ENCODE peak calls at places on chromosomes 11 and 22, in four cellular contexts. Y, V, I and Q are unnamed samples.

GRCh38 chr11:2930705-2931415 is 1.6 kb upstream of the PHLDA2 start:
- DNase-seq in Y (peak), V (no peak), I (peak), Q (no peak)

GRCh38 chr11:69075421-69076128 is 26.8 kb downstream of the TPCN2 start:
- DNase-seq in Y (peak), V (peak), I (peak), Q (peak)

GRCh38 chr22:50257451-50258360 is 3.8 kb downstream of the MAPK12 start:
- DNase-seq in Y (no peak), V (no peak), I (no peak), Q (no peak)

GRCh38 chr11:120648706-120649250 is 137.2 kb downstream of the GRIK4 start:
- DNase-seq in Y (no peak), V (no peak), I (peak), Q (no peak)

GRCh38 chr11:71342116-71342515 is 89.7 kb upstream of the SHANK2 start:
- DNase-seq in Y (no peak), V (no peak), I (no peak), Q (no peak)

GRCh38 chr11:31582697-31583096 is 73.1 kb downstream of the ELP4 start:
- DNase-seq in Y (no peak), V (no peak), I (no peak), Q (no peak)

GRCh38 chr11:117361432-117361831 is 33.8 kb downstream of the CEP164 start:
- DNase-seq in Y (no peak), V (no peak), I (peak), Q (no peak)

GRCh38 chr11:70078095-70078795 is at the start of gene ANO1:
- DNase-seq in Y (no peak), V (no peak), I (no peak), Q (no peak)

GRCh38 chr11:1640076-1640946 is 10.7 kb downstream of the KRTAP5-5 start:
- DNase-seq in Y (no peak), V (no peak), I (no peak), Q (no peak)

GRCh38 chr11:22432331-22433065 is 94.3 kb downstream of the SLC17A6 start:
- DNase-seq in Y (peak), V (no peak), I (peak), Q (no peak)

GRCh38 chr22:38218661-38219331 is 17.0 kb downstream of the MAFF start:
- DNase-seq in Y (peak), V (peak), I (no peak), Q (peak)

GRCh38 chr11:93528757-93529639 is 14.2 kb downstream of the SMCO4 start:
- DNase-seq in Y (no peak), V (no peak), I (no peak), Q (no peak)

GRCh38 chr11:104624021-104624420 is 274.2 kb downstream of the CASP12 start:
- DNase-seq in Y (no peak), V (no peak), I (no peak), Q (no peak)

GRCh38 chr22:30305906-30306628 is 16.8 kb upstream of the CASTOR1 start:
- DNase-seq in Y (no peak), V (no peak), I (no peak), Q (no peak)

GRCh38 chr11:103433380-103433779 is 324.2 kb downstream of the DYNC2H1 start:
- DNase-seq in Y (peak), V (peak), I (no peak), Q (peak)

GRCh38 chr11:31968774-31969433 is 122.0 kb upstream of the RCN1 start:
- DNase-seq in Y (peak), V (peak), I (no peak), Q (peak)

GRCh38 chr22:49514656-49515055 is 313.0 kb downstream of the BRD1 start:
- DNase-seq in Y (no peak), V (no peak), I (no peak), Q (no peak)

GRCh38 chr22:37831472-37831871 is 8.3 kb downstream of the GALR3 start:
- DNase-seq in Y (no peak), V (no peak), I (no peak), Q (no peak)

DNA sequence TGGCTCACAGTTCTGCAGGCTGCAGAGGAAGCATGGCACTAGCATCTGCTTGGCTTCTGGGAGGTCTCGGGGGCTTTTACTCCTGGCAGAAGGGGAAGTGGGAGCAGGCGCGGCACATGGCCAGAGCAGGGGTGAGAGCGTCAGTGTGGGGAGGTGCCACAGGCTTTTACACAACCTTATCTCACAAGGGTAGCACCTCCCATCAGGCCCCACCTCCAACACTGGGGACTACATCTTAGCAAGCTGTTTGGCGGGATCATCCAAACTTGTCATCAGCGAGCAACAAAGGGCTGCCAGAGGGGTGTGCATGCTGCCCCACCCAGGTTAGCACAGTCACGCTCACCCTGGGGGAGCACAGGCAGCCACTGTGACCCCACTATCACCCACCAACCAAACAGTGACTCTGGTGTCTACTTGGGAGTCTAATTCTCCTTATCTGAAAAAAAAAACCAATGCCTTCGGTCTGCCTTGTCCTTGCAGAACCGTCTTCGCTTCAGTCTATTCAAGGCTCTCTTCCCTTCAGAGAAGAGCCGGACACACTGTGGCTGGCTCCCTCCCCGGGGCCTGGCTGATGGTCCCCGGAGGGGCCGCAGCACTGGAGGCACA is 19.0 kb upstream of the YPEL1 start:
- DNase-seq in Y (no peak), V (no peak), I (no peak), Q (no peak)
- H3K4me3 ChIP-seq in Y (no peak), V (no peak), I (peak), Q (no peak)

GRCh38 chr11:80371931-80372330 is 931.1 kb upstream of the TENM4 start:
- DNase-seq in Y (no peak), V (no peak), I (no peak), Q (no peak)

GRCh38 chr11:80365315-80365714 is 924.5 kb upstream of the TENM4 start:
- DNase-seq in Y (no peak), V (no peak), I (no peak), Q (no peak)

GRCh38 chr11:80362578-80362977 is 921.7 kb upstream of the TENM4 start:
- DNase-seq in Y (no peak), V (no peak), I (no peak), Q (no peak)

GRCh38 chr11:80365980-80366379 is 925.1 kb upstream of the TENM4 start:
- DNase-seq in Y (no peak), V (no peak), I (no peak), Q (no peak)
- H3K4me3 ChIP-seq in Y (no peak), V (no peak), I (no peak), Q (no peak)

DNA sequence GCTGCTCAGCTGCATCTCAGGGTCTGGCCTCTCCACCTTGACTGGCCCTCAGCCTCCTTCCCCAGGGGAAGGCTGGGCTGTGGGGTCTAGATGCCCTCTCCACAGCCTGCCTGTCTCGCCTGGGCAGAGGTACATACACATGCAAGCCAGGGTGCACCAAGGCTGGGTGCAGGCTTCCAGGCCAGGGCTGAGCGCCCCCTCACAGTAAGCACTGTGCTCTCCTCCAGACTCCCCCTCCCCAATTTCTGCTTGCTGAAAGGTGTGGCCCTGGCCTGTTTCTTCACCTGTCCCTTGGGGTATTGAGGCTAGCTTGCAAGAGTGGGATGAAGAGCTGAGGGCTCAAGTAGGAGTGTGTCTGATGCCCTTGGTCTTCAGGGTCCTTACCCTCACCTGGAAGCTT is 22.5 kb downstream of the RELT start:
- DNase-seq in Y (no peak), V (no peak), I (no peak), Q (no peak)
- H3K4me3 ChIP-seq in Y (no peak), V (no peak), I (no peak), Q (no peak)

GRCh38 chr11:78981153-78981552 is 406.5 kb upstream of the NARS2 start:
- DNase-seq in Y (no peak), V (no peak), I (no peak), Q (no peak)
- H3K4me3 ChIP-seq in Y (no peak), V (no peak), I (no peak), Q (no peak)

GRCh38 chr11:416051-416756 is 1.4 kb upstream of the SIGIRR start:
- DNase-seq in Y (no peak), V (no peak), I (no peak), Q (no peak)
- H3K4me3 ChIP-seq in Y (peak), V (peak), I (peak), Q (peak)

DNA sequence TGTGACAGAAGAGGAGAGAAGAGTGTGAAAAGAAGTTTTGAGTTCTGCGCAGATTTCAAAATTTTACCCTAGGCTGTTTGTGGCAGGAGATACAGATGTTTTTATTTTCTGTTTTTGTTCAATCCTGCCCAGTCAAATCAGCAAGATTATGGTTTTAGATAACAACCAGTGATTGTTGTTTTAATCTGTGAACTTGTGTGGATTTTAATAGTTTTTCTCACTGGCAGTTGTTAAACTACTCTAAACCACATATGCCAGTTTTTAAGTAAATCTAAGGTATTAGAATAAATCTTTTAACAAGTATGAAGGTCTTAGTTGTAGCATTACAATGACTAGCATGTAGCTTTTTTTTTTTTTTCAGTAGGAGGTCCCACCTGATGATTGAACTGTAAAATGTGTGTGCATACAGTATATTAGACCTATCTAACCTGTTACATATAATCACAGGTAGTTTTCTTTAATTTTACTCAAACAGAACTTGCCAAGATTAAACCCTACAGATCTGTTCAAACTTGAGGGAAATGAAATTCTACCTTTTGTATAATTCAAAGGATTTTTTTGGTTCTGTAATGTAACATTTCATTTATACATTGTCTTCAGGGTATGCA is 13.2 kb downstream of the ATXN10 start:
- DNase-seq in Y (no peak), V (no peak), I (no peak), Q (no peak)
- H3K4me3 ChIP-seq in Y (no peak), V (no peak), I (no peak), Q (no peak)

GRCh38 chr22:23035557-23036277 is 34.6 kb upstream of the GNAZ start:
- DNase-seq in Y (no peak), V (no peak), I (no peak), Q (no peak)
- H3K4me3 ChIP-seq in Y (no peak), V (no peak), I (no peak), Q (no peak)

GRCh38 chr11:62542111-62542745 is 4.4 kb downstream of the AHNAK start:
- DNase-seq in Y (no peak), V (no peak), I (no peak), Q (no peak)
- H3K4me3 ChIP-seq in Y (peak), V (peak), I (peak), Q (peak)